ENCODE peak calls at places on chromosome 1, in four cellular contexts. L is colonic mucosa, R is astrocyte, F is MM.1S. K is an unnamed sample. For H3K4me1, the result is how much of the 10 kb centered on the place peaks cover.

GRCh38 chr1:16019580-16020277 is 1.9 kb upstream of the HSPB7 start:
- DNase-seq in R (peak), F (no peak), L (no peak), K (no peak)

GRCh38 chr1:226650236-226650841 is 88.7 kb downstream of the ITPKB start:
- DNase-seq in R (no peak), F (no peak), L (no peak), K (no peak)

GRCh38 chr1:205088341-205088740 is 4.1 kb upstream of the TMEM81 start:
- DNase-seq in L (no peak), R (peak), F (no peak), K (no peak)

GRCh38 chr1:115041654-115042053 is 12.0 kb downstream of the TSHB start:
- DNase-seq in L (no peak), F (no peak), R (no peak), K (peak)

GRCh38 chr1:78055565-78056132 is 9.9 kb downstream of the GIPC2 start:
- DNase-seq in F (no peak), L (no peak), R (no peak), K (no peak)

GRCh38 chr1:192270398-192270797 is 46.4 kb upstream of the RGS21 start:
- DNase-seq in F (no peak), R (no peak), L (no peak), K (peak)

GRCh38 chr1:197868751-197869501 is 33.5 kb upstream of the C1orf53 start:
- DNase-seq in R (peak), F (peak), L (peak), K (peak)

GRCh38 chr1:94259635-94260289 is 22.4 kb upstream of the ARHGAP29 start:
- DNase-seq in F (no peak), L (no peak), R (peak), K (no peak)

GRCh38 chr1:22838965-22839364 is 128.3 kb downstream of the EPHB2 start:
- DNase-seq in L (no peak), F (no peak), R (no peak), K (no peak)

GRCh38 chr1:89310505-89310904 is 37.8 kb upstream of the GBP5 start:
- DNase-seq in L (no peak), F (peak), R (no peak), K (no peak)

GRCh38 chr1:59043796-59044195 is 253.1 kb upstream of the FGGY start:
- DNase-seq in F (no peak), R (peak), L (peak), K (peak)

GRCh38 chr1:228410015-228410414 is 3.4 kb upstream of the TRIM11 start:
- DNase-seq in L (no peak), R (no peak), F (no peak), K (no peak)

GRCh38 chr1:211630236-211631081 is 45.0 kb downstream of the NEK2 start:
- DNase-seq in L (no peak), F (no peak), R (no peak), K (no peak)

GRCh38 chr1:61420243-61420642 is 304.7 kb downstream of the TM2D1 start:
- DNase-seq in R (no peak), F (peak), L (no peak), K (no peak)

GRCh38 chr1:101506541-101507164 is 269.8 kb downstream of the S1PR1 start:
- DNase-seq in R (no peak), F (peak), L (peak), K (peak)

GRCh38 chr1:19512545-19512944 is 27.2 kb upstream of the CAPZB start:
- DNase-seq in F (no peak), R (peak), L (no peak), K (peak)

GRCh38 chr1:31633117-31633516 is 11.6 kb downstream of the PEF1 start:
- DNase-seq in F (no peak), R (no peak), L (peak), K (no peak)

GRCh38 chr1:58251415-58252073 is 295.0 kb downstream of the OMA1 start:
- DNase-seq in R (no peak), F (no peak), L (no peak), K (no peak)

GRCh38 chr1:87478231-87478630 is 149.6 kb downstream of the LMO4 start:
- DNase-seq in L (no peak), R (peak), F (no peak), K (peak)

GRCh38 chr1:189752461-189752860 is 725.2 kb downstream of the BRINP3 start:
- DNase-seq in F (no peak), L (no peak), R (peak), K (no peak)

GRCh38 chr1:166972193-166972592 is 3.1 kb downstream of the ILDR2 start:
- DNase-seq in F (no peak), R (no peak), L (no peak), K (no peak)

GRCh38 chr1:234413485-234413884 is 40.2 kb downstream of the COA6 start:
- DNase-seq in R (no peak), F (no peak), L (no peak), K (no peak)

DNA sequence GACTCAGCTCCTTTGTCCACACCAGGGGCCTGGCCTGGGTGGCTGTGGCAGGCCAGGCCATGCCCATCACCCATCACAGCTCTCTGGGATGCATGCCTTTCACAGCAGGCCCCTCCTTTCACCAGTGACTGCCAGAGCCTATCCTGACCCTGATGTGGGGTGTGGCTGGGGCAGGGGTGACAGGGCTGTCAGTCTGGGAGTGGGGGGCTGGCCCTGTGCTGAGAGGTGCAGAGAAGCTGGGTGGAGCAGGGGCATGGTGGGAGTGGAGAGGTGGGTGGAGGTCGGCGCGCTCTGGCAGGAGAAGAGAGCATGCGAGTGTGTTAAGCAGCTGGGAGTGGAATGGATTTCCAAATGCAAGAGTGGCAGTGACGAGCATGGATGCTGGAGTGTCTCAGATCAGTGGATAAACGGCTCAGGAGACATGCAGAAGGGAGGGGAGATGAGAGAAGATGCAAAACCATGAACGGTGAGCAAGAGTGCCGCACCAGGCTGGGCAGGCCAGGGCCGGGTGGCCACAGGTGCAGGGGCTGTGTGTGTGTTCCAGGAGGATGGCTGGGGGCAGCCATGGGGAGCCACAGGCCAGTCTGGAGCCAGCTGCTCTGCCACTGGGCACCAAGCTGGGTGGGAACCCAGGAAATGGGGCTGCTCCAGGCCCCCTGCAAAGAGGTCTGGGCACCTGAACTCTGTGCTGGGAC is 39.6 kb upstream of the EDN2 start:
- DNase-seq in R (no peak), L (no peak), F (no peak), K (no peak)
- H3K9ac ChIP-seq in R (no peak), L (no peak), F (no peak), K (no peak)

DNA sequence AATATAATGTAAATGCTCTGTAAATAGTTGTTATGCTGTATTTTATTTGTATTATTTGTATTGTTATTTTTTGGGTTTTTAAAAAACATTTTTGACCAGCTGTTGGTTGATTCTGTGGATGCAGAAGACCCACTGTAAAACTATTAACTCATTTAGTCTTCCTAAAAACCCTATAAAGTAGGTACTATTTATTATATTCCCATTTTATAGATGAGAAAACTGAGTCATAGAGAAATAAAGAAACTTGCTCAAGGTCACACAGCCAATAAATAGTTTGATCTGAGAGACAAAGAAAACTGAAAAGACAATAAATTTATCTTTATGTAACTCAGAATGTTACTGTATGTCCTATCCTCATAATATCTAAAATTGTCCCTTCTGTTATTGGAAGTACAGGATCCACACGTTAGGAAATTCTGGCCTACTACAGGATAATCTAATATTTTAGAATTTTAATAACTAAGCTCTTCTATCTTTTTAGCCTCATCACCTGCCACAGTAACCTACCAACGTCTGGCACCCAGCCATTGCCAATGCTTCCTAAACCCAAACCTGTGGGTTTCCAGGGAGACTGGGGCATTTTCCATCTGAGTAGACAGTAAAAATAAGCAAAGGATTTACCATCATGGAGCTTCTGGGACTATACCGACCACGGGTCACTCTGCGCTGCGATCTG is 1.1 kb upstream of the MAP3K21 start:
- DNase-seq in L (no peak), F (no peak), R (no peak), K (no peak)
- H3K4me3 ChIP-seq in L (no peak), F (peak), R (no peak), K (peak)

GRCh38 chr1:165855010-165855838 is 27.8 kb downstream of the UCK2 start:
- DNase-seq in R (no peak), L (no peak), F (no peak), K (no peak)

GRCh38 chr1:165852896-165853295 is 25.5 kb downstream of the UCK2 start:
- DNase-seq in F (no peak), R (no peak), L (no peak), K (no peak)

GRCh38 chr1:165856606-165857005 is 29.2 kb downstream of the UCK2 start:
- DNase-seq in R (no peak), L (no peak), F (no peak), K (no peak)

GRCh38 chr1:165853528-165854075 is 26.2 kb downstream of the UCK2 start:
- DNase-seq in F (no peak), L (no peak), R (no peak), K (no peak)

GRCh38 chr1:165854101-165854845 is 26.9 kb downstream of the UCK2 start:
- DNase-seq in L (no peak), R (peak), F (no peak), K (peak)
- H3K4me1 ChIP-seq in L (under half), R (under half), F (under half), K (half or more)

GRCh38 chr1:110533230-110533629 is 14.3 kb upstream of the KCNA10 start:
- DNase-seq in R (no peak), L (no peak), F (no peak), K (no peak)
- H3K9ac ChIP-seq in R (no peak), L (no peak), F (no peak), K (no peak)

GRCh38 chr1:64967381-64967780 is 1.0 kb upstream of the JAK1 start:
- DNase-seq in L (peak), R (no peak), F (peak), K (no peak)
- H3K4me3 ChIP-seq in L (no peak), R (no peak), F (peak), K (peak)